ENCODE peak calls at places on chromosomes 6 and 20, in four cellular contexts. F is left lung, E is lower lobe of right lung, P is heart left ventricle. X is an unnamed sample.

GRCh38 chr6:154501287-154501868 is 9.1 kb downstream of the CNKSR3 start:
- DNase-seq in F (no peak), E (no peak), P (no peak), X (no peak)

GRCh38 chr6:79269877-79270276 is 35.4 kb upstream of the HMGN3 start:
- DNase-seq in F (no peak), E (no peak), P (no peak), X (no peak)

GRCh38 chr20:49161428-49162152 is 26.5 kb downstream of the STAU1 start:
- DNase-seq in F (no peak), E (no peak), P (no peak), X (no peak)

GRCh38 chr6:154414021-154414813 is 57.6 kb upstream of the IPCEF1 start:
- DNase-seq in F (no peak), E (no peak), P (no peak), X (no peak)

GRCh38 chr6:42704251-42704936 is 18.0 kb downstream of the PRPH2 start:
- DNase-seq in F (no peak), E (no peak), P (peak), X (no peak)

GRCh38 chr6:53765270-53765669 is 29.5 kb upstream of the LRRC1 start:
- DNase-seq in F (no peak), E (no peak), P (no peak), X (no peak)

GRCh38 chr20:49545572-49545971 is 22.4 kb downstream of the PTGIS start:
- DNase-seq in F (no peak), E (no peak), P (no peak), X (no peak)

GRCh38 chr6:72861935-72862432 is 240.1 kb downstream of the KCNQ5 start:
- DNase-seq in F (no peak), E (no peak), P (peak), X (no peak)

GRCh38 chr20:59326188-59326587 is 25.8 kb downstream of the EDN3 start:
- DNase-seq in F (no peak), E (no peak), P (no peak), X (no peak)

GRCh38 chr6:43493833-43494232 is 16.3 kb downstream of the LRRC73 start:
- DNase-seq in F (no peak), E (no peak), P (no peak), X (no peak)

GRCh38 chr20:4973330-4974097 is 27.8 kb downstream of the SLC23A2 start:
- DNase-seq in F (no peak), E (peak), P (no peak), X (no peak)

GRCh38 chr6:14082771-14083170 is 34.8 kb upstream of the CD83 start:
- DNase-seq in F (no peak), E (no peak), P (no peak), X (no peak)

GRCh38 chr6:117389227-117390057 is 36.3 kb downstream of the ROS1 start:
- DNase-seq in F (no peak), E (no peak), P (no peak), X (no peak)

GRCh38 chr6:72412709-72413044 is 209.2 kb upstream of the KCNQ5 start:
- DNase-seq in F (peak), E (no peak), P (peak), X (no peak)

GRCh38 chr6:1993049-1993448 is 252.4 kb downstream of the GMDS start:
- DNase-seq in F (no peak), E (no peak), P (no peak), X (no peak)

GRCh38 chr6:67886036-67886707 is 748.9 kb upstream of the ADGRB3 start:
- DNase-seq in F (no peak), E (no peak), P (no peak), X (no peak)

GRCh38 chr6:73854998-73855718 is 159.2 kb downstream of the CD109 start:
- DNase-seq in F (no peak), E (no peak), P (no peak), X (no peak)

GRCh38 chr6:38110407-38111025 is 291.0 kb downstream of the ZFAND3 start:
- DNase-seq in F (no peak), E (no peak), P (no peak), X (no peak)

DNA sequence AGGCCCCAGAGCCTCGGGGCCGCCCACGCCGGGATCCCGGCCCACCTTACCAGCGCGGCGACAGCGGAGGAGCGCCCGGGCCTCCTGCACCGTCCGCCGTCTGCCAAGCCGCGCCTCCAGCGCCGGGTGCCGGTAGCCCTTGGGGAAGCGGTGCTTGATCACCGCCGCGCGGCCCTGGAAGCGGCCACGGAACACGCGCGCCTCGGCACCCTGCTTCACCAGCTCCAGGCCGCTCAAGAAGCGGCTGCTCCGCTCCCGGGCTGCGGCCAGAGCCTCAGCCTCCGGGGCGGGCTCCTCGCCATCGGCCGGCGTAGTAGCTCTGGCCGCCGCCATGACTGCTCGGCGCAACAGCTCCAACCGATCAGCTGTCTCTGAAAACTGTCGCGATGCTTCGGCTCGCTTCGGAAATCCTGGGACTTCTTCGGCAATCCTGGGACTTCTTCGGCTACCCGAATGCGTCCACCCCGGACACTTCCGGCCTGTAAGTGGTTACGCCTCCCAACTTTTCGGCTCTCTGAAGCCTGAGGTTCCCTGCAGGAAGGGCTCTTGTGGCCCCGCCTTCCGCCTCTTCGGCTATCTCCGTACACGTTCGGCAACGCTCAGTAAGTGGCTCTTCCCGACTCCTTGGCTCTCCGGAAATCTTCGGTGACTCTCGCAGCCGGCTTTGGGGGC is at the start of gene TP53RK:
- DNase-seq in F (peak), E (peak), P (peak), X (peak)
- TF ChIP-seq CTCF in F (peak), E (peak), P (peak), X (peak)

GRCh38 chr6:131013495-131013894 is 49.5 kb downstream of the EPB41L2 start:
- DNase-seq in F (no peak), E (no peak), P (no peak), X (no peak)
- H3K27ac ChIP-seq in F (no peak), E (no peak), P (peak), X (peak)

GRCh38 chr20:46809961-46810360 is 84.7 kb upstream of the EYA2 start:
- DNase-seq in F (no peak), E (no peak), P (no peak), X (no peak)
- H3K4me3 ChIP-seq in F (no peak), E (no peak), P (no peak), X (no peak)

GRCh38 chr6:127185410-127185809 is 66.9 kb downstream of the RSPO3 start:
- DNase-seq in F (no peak), E (no peak), P (no peak), X (no peak)

GRCh38 chr6:127190552-127190951 is 72.1 kb downstream of the RSPO3 start:
- DNase-seq in F (no peak), E (no peak), P (no peak), X (no peak)

GRCh38 chr6:127188752-127189151 is 70.3 kb downstream of the RSPO3 start:
- DNase-seq in F (no peak), E (no peak), P (no peak), X (no peak)

GRCh38 chr6:127182501-127182900 is 64.0 kb downstream of the RSPO3 start:
- DNase-seq in F (no peak), E (no peak), P (no peak), X (no peak)

DNA sequence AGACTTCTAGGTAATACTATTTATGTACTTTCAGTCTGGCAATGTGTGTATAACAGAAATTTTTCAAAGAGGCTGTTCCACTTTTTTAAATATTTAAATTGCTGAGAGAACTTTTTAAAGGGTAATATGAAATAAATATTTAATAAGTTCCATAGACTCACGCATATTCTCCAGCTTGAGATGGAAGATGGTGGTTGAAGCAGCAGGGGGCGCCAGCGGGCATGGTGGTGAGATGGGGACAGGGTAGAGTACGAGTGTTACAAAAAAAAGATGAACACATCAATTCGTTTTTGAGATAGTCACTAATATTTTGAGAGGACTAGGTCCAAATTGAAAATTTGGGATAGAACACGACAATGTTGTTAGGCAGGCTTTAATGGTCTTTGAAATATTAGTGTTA is 68.4 kb downstream of the RSPO3 start:
- DNase-seq in F (peak), E (peak), P (peak), X (peak)
- TF ChIP-seq CTCF in F (peak), E (peak), P (peak), X (peak)

GRCh38 chr6:125253881-125254280 is 47.9 kb downstream of the HDDC2 start:
- DNase-seq in F (no peak), E (no peak), P (no peak), X (no peak)
- H3K27ac ChIP-seq in F (no peak), E (no peak), P (no peak), X (no peak)

DNA sequence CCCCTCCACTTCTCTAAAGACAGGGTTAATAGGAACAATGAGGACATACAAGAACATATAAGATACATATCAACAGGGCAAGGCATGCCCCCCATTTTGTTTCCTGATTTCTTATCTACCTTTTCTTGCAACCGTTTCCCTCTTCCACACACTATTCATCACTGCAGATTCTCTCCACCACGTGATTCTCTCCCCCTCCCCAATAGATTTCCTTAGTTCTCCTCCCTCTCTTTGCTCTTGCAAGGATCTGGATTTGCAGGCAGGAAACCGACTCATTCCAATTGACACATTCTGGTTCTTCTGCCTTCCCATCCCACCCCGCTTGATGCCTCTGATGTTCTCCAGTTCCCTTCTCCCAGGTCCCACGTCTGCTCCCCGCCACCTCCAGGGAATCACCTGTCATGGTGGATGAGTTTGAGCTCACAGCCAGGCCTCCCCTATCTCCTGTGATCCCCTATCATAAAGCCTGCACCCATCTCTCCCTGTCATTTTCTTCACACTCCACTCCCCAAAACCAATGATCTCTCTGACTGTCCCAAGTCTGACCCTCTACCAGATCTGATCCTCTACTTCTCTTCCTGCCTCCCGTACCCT is 7.5 kb downstream of the GABBR1 start:
- DNase-seq in F (no peak), E (no peak), P (no peak), X (no peak)
- H3K4me3 ChIP-seq in F (no peak), E (no peak), P (no peak), X (peak)

GRCh38 chr6:107185570-107185969 is 70.3 kb upstream of the BEND3 start:
- DNase-seq in F (no peak), E (no peak), P (no peak), X (peak)
- TF ChIP-seq CTCF in F (no peak), E (no peak), P (no peak), X (peak)

GRCh38 chr20:36950432-36951197 is 893 bp downstream of the SAMHD1 start:
- DNase-seq in F (peak), E (peak), P (peak), X (peak)
- H3K27ac ChIP-seq in F (peak), E (peak), P (peak), X (peak)